ENCODE peak calls at places on chromosomes 2 and 18, in ten cellular contexts. L is sigmoid colon, D is endothelial cell of umbilical vein, I is suprapubic skin, T is A549, B is body of pancreas, E is testis, H is heart left ventricle, W is gastrocnemius medialis, U is transverse colon. K is an unnamed sample.

GRCh38 chr2:240551288-240551687 is 6.5 kb downstream of the ANKMY1 start:
- DNase-seq in L (no peak), D (no peak), I (no peak), T (no peak), B (peak), E (no peak), H (no peak), W (no peak), U (no peak), K (no peak)

GRCh38 chr2:120318626-120319025 is 27.3 kb upstream of the INHBB start:
- DNase-seq in L (no peak), D (no peak), I (no peak), T (no peak), B (no peak), E (peak), H (peak), W (no peak), U (no peak), K (no peak)

GRCh38 chr18:79526468-79527460 is 131.0 kb downstream of the NFATC1 start:
- DNase-seq in L (peak), D (peak), I (no peak), T (no peak), B (no peak), E (no peak), H (peak), W (no peak), U (peak), K (no peak)

GRCh38 chr2:203928849-203929248 is 7.7 kb upstream of the ICOS start:
- DNase-seq in L (no peak), D (peak), I (no peak), T (no peak), B (no peak), E (no peak), H (no peak), W (no peak), U (no peak), K (no peak)

GRCh38 chr2:131431336-131431735 is 44.6 kb upstream of the TUBA3D start:
- DNase-seq in L (no peak), D (no peak), I (no peak), T (no peak), B (no peak), E (no peak), H (no peak), W (no peak), U (no peak), K (no peak)

GRCh38 chr2:135890830-135891229 is 14.6 kb upstream of the MCM6 start:
- DNase-seq in L (no peak), D (no peak), I (no peak), T (no peak), B (no peak), E (no peak), H (no peak), W (no peak), U (no peak), K (no peak)

GRCh38 chr2:129443235-129443884 is 536.1 kb upstream of the RAB6C start:
- DNase-seq in L (no peak), D (no peak), I (no peak), T (no peak), B (no peak), E (no peak), H (no peak), W (no peak), U (no peak), K (peak)

GRCh38 chr18:8253943-8254342 is 355.3 kb upstream of the RAB12 start:
- DNase-seq in L (no peak), D (no peak), I (no peak), T (no peak), B (no peak), E (no peak), H (peak), W (no peak), U (no peak), K (peak)

GRCh38 chr2:160203007-160203406 is 2.9 kb upstream of the ITGB6 start:
- DNase-seq in L (no peak), D (no peak), I (no peak), T (no peak), B (no peak), E (no peak), H (no peak), W (no peak), U (no peak), K (no peak)

GRCh38 chr2:100713106-100713505 is 106.8 kb upstream of the NPAS2 start:
- DNase-seq in L (no peak), D (no peak), I (no peak), T (no peak), B (no peak), E (no peak), H (no peak), W (no peak), U (no peak), K (peak)

GRCh38 chr18:8107426-8107825 is 501.8 kb upstream of the RAB12 start:
- DNase-seq in L (no peak), D (no peak), I (no peak), T (no peak), B (no peak), E (no peak), H (no peak), W (no peak), U (no peak), K (no peak)

DNA sequence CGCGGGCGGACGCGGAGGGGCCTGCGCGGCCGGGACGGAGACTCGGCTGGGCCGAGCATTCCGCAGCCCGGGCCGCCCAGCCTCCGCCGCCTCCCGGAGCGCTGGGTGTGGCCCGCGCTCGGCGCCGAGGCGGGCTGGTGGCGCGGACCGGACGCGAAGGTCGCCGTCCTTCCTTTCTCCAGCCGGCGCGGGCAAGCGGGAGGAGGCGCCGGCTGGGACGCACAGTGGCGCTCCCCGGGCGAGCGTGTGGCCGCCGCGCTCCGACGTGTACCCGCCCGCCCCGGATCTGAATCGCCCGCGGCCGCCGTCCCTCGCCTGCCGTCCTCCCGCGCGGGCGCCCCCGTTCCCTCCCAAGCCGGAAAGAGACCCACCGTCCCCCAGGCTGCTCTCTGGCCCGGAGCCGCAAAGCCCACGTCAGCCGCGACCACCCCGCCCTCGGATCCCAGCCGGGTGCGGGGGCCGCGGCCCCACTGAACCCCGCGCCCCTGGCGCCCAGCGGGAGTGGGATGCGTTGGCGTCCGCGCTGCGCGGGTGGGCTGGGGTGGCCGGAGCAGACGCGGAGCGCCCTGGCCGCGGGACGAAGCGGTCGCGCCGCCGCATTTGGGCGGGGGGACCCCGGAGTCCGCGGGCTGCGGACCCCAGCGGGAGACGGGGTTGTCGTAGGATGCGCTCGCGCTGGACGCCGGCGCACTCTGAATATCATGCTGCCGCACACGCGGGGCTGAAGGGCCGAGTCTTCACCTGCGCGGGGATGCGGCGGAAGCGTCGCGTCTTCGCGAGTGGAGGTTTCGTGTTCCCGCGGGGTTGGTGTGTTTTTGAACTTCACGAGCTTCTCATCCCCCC is 697 bp downstream of the SPATS2L start:
- DNase-seq in L (peak), D (peak), I (peak), T (peak), B (peak), E (peak), H (peak), W (no peak), U (peak), K (no peak)
- TF ChIP-seq POLR2A in L (peak), D (no peak), I (no peak), T (peak), B (peak), E (no peak), H (no peak), W (peak), U (no peak), K (no peak)

GRCh38 chr2:104033399-104033798 is 820.5 kb upstream of the POU3F3 start:
- DNase-seq in L (no peak), D (no peak), I (no peak), T (no peak), B (no peak), E (no peak), H (no peak), W (no peak), U (no peak), K (no peak)
- TF ChIP-seq CTCF in L (no peak), D (no peak), I (peak), T (peak), B (peak), E (no peak), H (peak), W (no peak), U (no peak), K (peak)

DNA sequence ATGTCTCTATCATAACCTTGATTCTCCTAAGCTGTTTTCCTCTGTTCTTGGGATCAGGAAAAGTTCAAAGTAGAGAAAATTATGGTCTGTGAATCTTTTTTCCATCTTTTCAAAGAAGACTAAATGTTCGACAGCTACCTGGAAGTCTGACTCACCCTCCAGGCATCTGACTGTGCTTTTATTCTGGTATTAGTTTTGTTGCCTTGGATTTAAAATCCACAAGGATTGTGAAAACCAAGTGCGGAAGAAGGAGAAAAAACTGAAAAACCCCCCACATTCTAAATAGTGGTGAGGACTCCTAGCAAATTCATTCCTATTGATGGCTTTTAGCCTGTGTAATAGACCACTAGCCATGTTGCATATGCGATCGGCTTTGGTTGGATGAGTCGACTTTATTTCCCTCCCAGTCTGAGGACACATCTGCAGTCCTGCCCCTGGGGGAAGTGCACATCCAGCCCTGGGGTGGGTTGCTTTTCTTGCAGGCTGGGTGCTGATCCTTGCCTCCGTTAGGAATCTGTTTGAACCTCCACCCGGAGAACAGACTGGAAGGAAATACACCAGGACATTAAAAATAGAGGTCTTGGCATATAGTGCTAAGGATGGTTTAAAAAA is 16.9 kb downstream of the LDLRAD4 start:
- DNase-seq in L (no peak), D (peak), I (peak), T (no peak), B (no peak), E (no peak), H (no peak), W (no peak), U (no peak), K (no peak)
- H3K27ac ChIP-seq in L (peak), D (no peak), I (peak), T (no peak), B (no peak), E (no peak), H (no peak), W (no peak), U (no peak), K (peak)

GRCh38 chr2:96146881-96147592 is 1.8 kb upstream of the DUSP2 start:
- DNase-seq in L (peak), D (no peak), I (peak), T (no peak), B (no peak), E (no peak), H (peak), W (no peak), U (peak), K (no peak)

GRCh38 chr2:96146151-96146880 is 1.1 kb upstream of the DUSP2 start:
- DNase-seq in L (peak), D (no peak), I (peak), T (no peak), B (no peak), E (peak), H (peak), W (no peak), U (peak), K (no peak)

GRCh38 chr2:96144481-96145027 is 686 bp downstream of the DUSP2 start:
- DNase-seq in L (peak), D (no peak), I (peak), T (no peak), B (no peak), E (no peak), H (no peak), W (no peak), U (peak), K (no peak)

GRCh38 chr2:96143848-96144480 is 1.3 kb downstream of the DUSP2 start:
- DNase-seq in L (peak), D (no peak), I (peak), T (no peak), B (no peak), E (no peak), H (peak), W (no peak), U (peak), K (no peak)

GRCh38 chr2:96145028-96145939 is at the start of gene DUSP2:
- DNase-seq in L (peak), D (peak), I (peak), T (peak), B (peak), E (peak), H (peak), W (peak), U (peak), K (peak)
- TF ChIP-seq POLR2A in L (no peak), D (no peak), I (no peak), T (peak), B (peak), E (no peak), H (peak), W (peak), U (peak), K (no peak)

DNA sequence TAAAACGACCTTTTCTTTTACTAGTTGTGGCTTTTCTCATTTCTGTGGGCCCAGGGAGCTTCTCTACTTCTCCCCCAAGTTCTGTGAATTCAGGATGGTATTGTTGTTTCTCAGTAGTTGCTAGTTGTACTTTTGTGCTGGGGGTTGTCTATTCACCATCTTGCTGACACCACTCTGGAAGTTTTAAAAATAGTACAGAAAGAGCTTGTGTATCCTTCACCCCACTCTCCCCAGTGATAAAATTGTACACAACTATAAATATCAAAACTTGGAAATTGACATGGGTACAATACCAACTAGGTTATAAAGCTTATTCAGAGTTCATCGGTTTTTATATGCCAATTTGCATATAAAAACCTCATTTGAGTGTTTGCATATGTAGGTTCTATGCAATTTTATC is 45.3 kb upstream of the REEP1 start:
- DNase-seq in L (no peak), D (no peak), I (no peak), T (no peak), B (no peak), E (no peak), H (no peak), W (no peak), U (no peak), K (no peak)
- TF ChIP-seq CTCF in L (no peak), D (no peak), I (no peak), T (no peak), B (no peak), E (no peak), H (no peak), W (no peak), U (no peak), K (no peak)

GRCh38 chr18:77133920-77134496 is 1.4 kb upstream of the MBP start:
- DNase-seq in L (peak), D (no peak), I (no peak), T (no peak), B (peak), E (peak), H (peak), W (peak), U (peak), K (no peak)

GRCh38 chr18:77131100-77131651 is 1.4 kb downstream of the MBP start:
- DNase-seq in L (peak), D (no peak), I (no peak), T (no peak), B (peak), E (no peak), H (peak), W (no peak), U (peak), K (no peak)

GRCh38 chr18:77133051-77133919 is 702 bp upstream of the MBP start:
- DNase-seq in L (peak), D (no peak), I (peak), T (no peak), B (peak), E (peak), H (no peak), W (peak), U (peak), K (no peak)

GRCh38 chr18:77131652-77132368 is 773 bp downstream of the MBP start:
- DNase-seq in L (peak), D (no peak), I (peak), T (no peak), B (peak), E (peak), H (peak), W (peak), U (peak), K (no peak)

GRCh38 chr18:77132369-77133050 is at the start of gene MBP:
- DNase-seq in L (peak), D (no peak), I (peak), T (no peak), B (peak), E (peak), H (peak), W (peak), U (peak), K (no peak)
- H3K27ac ChIP-seq in L (peak), D (no peak), I (peak), T (peak), B (peak), E (peak), H (peak), W (peak), U (peak), K (peak)

K was measured in esophagus muscularis mucosa.